ENCODE peak calls at places on chromosome 20, in nine cellular contexts. Q is MV-4-11, M is left cardiac atrium, X is AG10803, I is psoas muscle, R is HEK293T, P is cardiac fibroblast, K is hypothalamus, D is GM03348. J is an unnamed sample.

GRCh38 chr20:19566226-19566960 is 191.7 kb upstream of the RIN2 start:
- DNase-seq in Q (peak), M (no peak), X (peak), I (no peak), R (no peak), P (peak), K (no peak), D (no peak), J (no peak)

GRCh38 chr20:11207749-11208502 is 534.1 kb upstream of the JAG1 start:
- DNase-seq in Q (no peak), M (no peak), X (peak), I (no peak), R (no peak), P (peak), K (no peak), D (peak), J (no peak)

GRCh38 chr20:14765370-14765701 is 427.9 kb upstream of the FLRT3 start:
- DNase-seq in Q (no peak), M (no peak), X (no peak), I (no peak), R (no peak), P (no peak), K (no peak), D (no peak), J (no peak)

GRCh38 chr20:50012282-50013263 is 29.8 kb downstream of the SNAI1 start:
- DNase-seq in Q (no peak), M (no peak), X (no peak), I (no peak), R (no peak), P (no peak), K (no peak), D (no peak), J (peak)

GRCh38 chr20:3239867-3240775 is 1.1 kb upstream of the SLC4A11 start:
- DNase-seq in Q (no peak), M (no peak), X (peak), I (no peak), R (no peak), P (no peak), K (no peak), D (peak), J (no peak)

GRCh38 chr20:59600472-59600871 is 3.9 kb upstream of the PHACTR3 start:
- DNase-seq in Q (peak), M (no peak), X (no peak), I (no peak), R (no peak), P (no peak), K (no peak), D (no peak), J (no peak)

GRCh38 chr20:58850693-58851174 is at the start of gene GNAS-AS1:
- DNase-seq in Q (no peak), M (peak), X (peak), I (peak), R (peak), P (peak), K (peak), D (peak), J (peak)

GRCh38 chr20:52399352-52399751 is 207.8 kb upstream of the ZFP64 start:
- DNase-seq in Q (no peak), M (no peak), X (no peak), I (no peak), R (no peak), P (no peak), K (no peak), D (no peak), J (no peak)

GRCh38 chr20:63080411-63080810 is 73.6 kb upstream of the BHLHE23 start:
- DNase-seq in Q (no peak), M (peak), X (no peak), I (no peak), R (no peak), P (no peak), K (no peak), D (no peak), J (no peak)

GRCh38 chr20:44370639-44371218 is 15.2 kb downstream of the HNF4A start:
- DNase-seq in Q (no peak), M (no peak), X (no peak), I (no peak), R (no peak), P (no peak), K (no peak), D (no peak), J (no peak)

GRCh38 chr20:48906221-48906877 is 15.2 kb upstream of the ARFGEF2 start:
- DNase-seq in Q (no peak), M (no peak), X (no peak), I (no peak), R (no peak), P (no peak), K (no peak), D (no peak), J (no peak)

GRCh38 chr20:38890497-38890818 is 35.8 kb upstream of the FAM83D start:
- DNase-seq in Q (no peak), M (no peak), X (no peak), I (no peak), R (no peak), P (no peak), K (no peak), D (no peak), J (no peak)

GRCh38 chr20:61556116-61556515 is 304.1 kb downstream of the CDH4 start:
- DNase-seq in Q (no peak), M (no peak), X (peak), I (no peak), R (no peak), P (peak), K (no peak), D (peak), J (no peak)

GRCh38 chr20:46011631-46012482 is 3.1 kb downstream of the MMP9 start:
- DNase-seq in Q (peak), M (peak), X (peak), I (peak), R (peak), P (peak), K (no peak), D (no peak), J (no peak)

GRCh38 chr20:20480689-20481088 is 112.8 kb downstream of the INSM1 start:
- DNase-seq in Q (peak), M (no peak), X (peak), I (no peak), R (no peak), P (peak), K (no peak), D (peak), J (no peak)

GRCh38 chr20:32088759-32089158 is 20.8 kb upstream of the TM9SF4 start:
- DNase-seq in Q (no peak), M (no peak), X (no peak), I (no peak), R (no peak), P (no peak), K (no peak), D (no peak), J (no peak)

GRCh38 chr20:62246872-62247652 is 8.7 kb downstream of the OSBPL2 start:
- DNase-seq in Q (no peak), M (no peak), X (no peak), I (peak), R (no peak), P (no peak), K (no peak), D (no peak), J (no peak)

GRCh38 chr20:48314925-48315592 is 512.7 kb downstream of the PREX1 start:
- DNase-seq in Q (no peak), M (no peak), X (no peak), I (no peak), R (no peak), P (no peak), K (no peak), D (no peak), J (no peak)

GRCh38 chr20:57659789-57660509 is 39.7 kb upstream of the ZBP1 start:
- DNase-seq in Q (no peak), M (peak), X (no peak), I (no peak), R (no peak), P (no peak), K (no peak), D (no peak), J (no peak)

GRCh38 chr20:57223648-57224489 is 42.6 kb downstream of the BMP7 start:
- DNase-seq in Q (no peak), M (no peak), X (peak), I (peak), R (no peak), P (peak), K (peak), D (peak), J (no peak)

GRCh38 chr20:32522775-32523612 is 62.1 kb downstream of the NOL4L start:
- DNase-seq in Q (peak), M (no peak), X (peak), I (no peak), R (no peak), P (no peak), K (no peak), D (no peak), J (no peak)

GRCh38 chr20:44750081-44750805 is 4.6 kb downstream of the KCNK15 start:
- DNase-seq in Q (no peak), M (no peak), X (no peak), I (no peak), R (no peak), P (no peak), K (no peak), D (no peak), J (no peak)

GRCh38 chr20:34461779-34462087 is 54.5 kb upstream of the DYNLRB1 start:
- DNase-seq in Q (no peak), M (no peak), X (no peak), I (no peak), R (no peak), P (no peak), K (no peak), D (no peak), J (no peak)

GRCh38 chr20:46713957-46714834 is 4.7 kb downstream of the SLC2A10 start:
- DNase-seq in Q (no peak), M (no peak), X (no peak), I (no peak), R (no peak), P (no peak), K (no peak), D (no peak), J (no peak)

GRCh38 chr20:61879694-61880093 is 186.0 kb downstream of the TAF4 start:
- DNase-seq in Q (no peak), M (no peak), X (no peak), I (no peak), R (no peak), P (no peak), K (no peak), D (no peak), J (no peak)

GRCh38 chr20:53180928-53181362 is 208.8 kb downstream of the TSHZ2 start:
- DNase-seq in Q (no peak), M (no peak), X (no peak), I (no peak), R (no peak), P (no peak), K (no peak), D (no peak), J (no peak)

GRCh38 chr20:60926831-60927230 is 325.2 kb upstream of the CDH4 start:
- DNase-seq in Q (no peak), M (no peak), X (no peak), I (no peak), R (no peak), P (no peak), K (no peak), D (no peak), J (no peak)

GRCh38 chr20:24699321-24700165 is 230.1 kb downstream of the SYNDIG1 start:
- DNase-seq in Q (no peak), M (no peak), X (no peak), I (no peak), R (no peak), P (no peak), K (no peak), D (no peak), J (no peak)

GRCh38 chr20:51560550-51561307 is 18.2 kb upstream of the NFATC2 start:
- DNase-seq in Q (no peak), M (no peak), X (no peak), I (no peak), R (no peak), P (no peak), K (no peak), D (no peak), J (no peak)

GRCh38 chr20:8036771-8037170 is 17.2 kb upstream of the TMX4 start:
- DNase-seq in Q (no peak), M (no peak), X (no peak), I (no peak), R (no peak), P (no peak), K (no peak), D (no peak), J (no peak)

GRCh38 chr20:43068482-43068881 is 121.2 kb downstream of the PTPRT start:
- DNase-seq in Q (no peak), M (no peak), X (no peak), I (no peak), R (no peak), P (no peak), K (no peak), D (no peak), J (no peak)

GRCh38 chr20:62887860-62888239 is 26.2 kb upstream of the TCFL5 start:
- DNase-seq in Q (no peak), M (no peak), X (no peak), I (no peak), R (no peak), P (no peak), K (no peak), D (no peak), J (no peak)

GRCh38 chr20:63134201-63134612 is 81.7 kb downstream of the YTHDF1 start:
- DNase-seq in Q (no peak), M (peak), X (no peak), I (no peak), R (peak), P (no peak), K (no peak), D (no peak), J (no peak)

GRCh38 chr20:44717986-44718385 is 2.8 kb downstream of the CCN5 start:
- DNase-seq in Q (no peak), M (no peak), X (no peak), I (no peak), R (peak), P (no peak), K (no peak), D (no peak), J (no peak)

GRCh38 chr20:39903806-39904205 is 785.2 kb downstream of the MAFB start:
- DNase-seq in Q (no peak), M (no peak), X (no peak), I (no peak), R (no peak), P (no peak), K (peak), D (no peak), J (no peak)